ENCODE peak calls at places on chromosomes 11 and 22, in four cellular contexts. L is A549, J is GM12878, A is HepG2. V is an unnamed sample.

GRCh38 chr22:23243006-23243573 is 62.8 kb downstream of the BCR start:
- DNase-seq in L (no peak), J (peak; percentile 41), A (no peak), V (peak; percentile 79)

GRCh38 chr11:106156290-106156937 is 79.0 kb downstream of the AASDHPPT start:
- DNase-seq in L (peak; percentile 47), J (peak; percentile 12), A (peak; percentile 15), V (peak; percentile 19)

GRCh38 chr11:134482128-134482527 is 70.1 kb upstream of the B3GAT1 start:
- DNase-seq in L (no peak), J (no peak), A (no peak), V (no peak)

GRCh38 chr11:132595711-132596111 is 936.6 kb downstream of the OPCML start:
- DNase-seq in L (no peak), J (no peak), A (no peak), V (no peak)

GRCh38 chr22:27170491-27170890 is 513.1 kb downstream of the MIAT start:
- DNase-seq in L (peak; percentile 69), J (no peak), A (no peak), V (no peak)

GRCh38 chr11:117457835-117458234 is 130.2 kb downstream of the CEP164 start:
- DNase-seq in L (no peak), J (no peak), A (no peak), V (no peak)

GRCh38 chr22:31585161-31585859 is 76.7 kb downstream of the PISD start:
- DNase-seq in L (no peak), J (no peak), A (peak; percentile 61), V (peak; percentile 77)

GRCh38 chr11:36699271-36699670 is 101.2 kb upstream of the RAG2 start:
- DNase-seq in L (no peak), J (no peak), A (no peak), V (no peak)

GRCh38 chr11:6646631-6647281 is 8.9 kb downstream of the DCHS1 start:
- DNase-seq in L (no peak), J (peak; percentile 61), A (no peak), V (no peak)

GRCh38 chr11:16809901-16810668 is 71.6 kb downstream of the C11orf58 start:
- DNase-seq in L (no peak), J (no peak), A (no peak), V (no peak)

GRCh38 chr11:107446822-107447431 is 10.7 kb downstream of the CWF19L2 start:
- DNase-seq in L (no peak), J (no peak), A (no peak), V (no peak)

GRCh38 chr11:14454861-14455632 is 44.6 kb downstream of the COPB1 start:
- DNase-seq in L (peak; percentile 37), J (no peak), A (peak; percentile 9), V (peak; percentile 17)
- TF ChIP-seq POLR2AphosphoS2 in L (no peak), J (no peak), A (no peak), V (no peak)

GRCh38 chr11:125079151-125079877 is 16.2 kb downstream of the SLC37A2 start:
- DNase-seq in L (no peak), J (no peak), A (no peak), V (no peak)
- TF ChIP-seq POLR2AphosphoS2 in L (no peak), J (no peak), A (no peak), V (no peak)

DNA sequence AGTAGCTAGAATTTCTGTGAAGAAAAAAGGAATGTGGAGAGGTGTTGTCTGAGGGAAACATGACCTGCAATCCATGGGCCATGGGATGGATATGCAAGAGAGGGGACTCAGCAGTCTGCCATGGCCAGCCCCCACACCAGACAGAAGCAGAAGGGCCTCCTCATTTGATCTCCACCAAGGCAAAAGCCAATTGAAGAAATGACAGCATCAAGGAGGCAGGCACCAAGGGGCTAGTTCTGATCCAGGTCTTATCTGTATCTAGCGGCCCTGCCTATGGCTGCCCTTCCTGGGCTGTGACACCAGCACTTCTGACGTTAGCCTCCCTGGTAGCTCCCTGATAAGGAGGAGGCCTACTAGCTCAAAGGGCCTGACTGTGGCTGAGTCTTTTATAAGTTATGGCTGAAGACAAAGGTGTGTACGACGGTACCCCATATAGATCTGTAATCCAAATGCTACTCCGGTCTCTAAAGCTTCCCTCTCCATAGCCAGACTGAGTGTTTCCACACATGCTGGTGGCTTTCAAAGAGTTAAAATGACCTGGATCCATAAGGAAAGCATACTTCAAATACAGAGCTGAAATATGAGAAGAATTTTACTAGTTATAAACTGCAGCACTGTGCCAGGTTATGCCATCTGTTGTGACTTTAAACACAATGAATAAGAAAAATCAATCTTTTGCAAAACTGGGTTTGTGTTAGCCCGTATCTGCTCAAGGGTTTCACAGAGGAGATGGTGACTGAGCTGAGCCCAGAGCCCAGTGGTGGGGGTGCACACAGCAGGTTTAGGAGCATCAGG is 34.4 kb downstream of the HIRA start:
- DNase-seq in L (no peak), J (no peak), A (no peak), V (peak; percentile 100)
- TF ChIP-seq POLR2AphosphoS2 in L (no peak), J (no peak), A (no peak), V (no peak)

DNA sequence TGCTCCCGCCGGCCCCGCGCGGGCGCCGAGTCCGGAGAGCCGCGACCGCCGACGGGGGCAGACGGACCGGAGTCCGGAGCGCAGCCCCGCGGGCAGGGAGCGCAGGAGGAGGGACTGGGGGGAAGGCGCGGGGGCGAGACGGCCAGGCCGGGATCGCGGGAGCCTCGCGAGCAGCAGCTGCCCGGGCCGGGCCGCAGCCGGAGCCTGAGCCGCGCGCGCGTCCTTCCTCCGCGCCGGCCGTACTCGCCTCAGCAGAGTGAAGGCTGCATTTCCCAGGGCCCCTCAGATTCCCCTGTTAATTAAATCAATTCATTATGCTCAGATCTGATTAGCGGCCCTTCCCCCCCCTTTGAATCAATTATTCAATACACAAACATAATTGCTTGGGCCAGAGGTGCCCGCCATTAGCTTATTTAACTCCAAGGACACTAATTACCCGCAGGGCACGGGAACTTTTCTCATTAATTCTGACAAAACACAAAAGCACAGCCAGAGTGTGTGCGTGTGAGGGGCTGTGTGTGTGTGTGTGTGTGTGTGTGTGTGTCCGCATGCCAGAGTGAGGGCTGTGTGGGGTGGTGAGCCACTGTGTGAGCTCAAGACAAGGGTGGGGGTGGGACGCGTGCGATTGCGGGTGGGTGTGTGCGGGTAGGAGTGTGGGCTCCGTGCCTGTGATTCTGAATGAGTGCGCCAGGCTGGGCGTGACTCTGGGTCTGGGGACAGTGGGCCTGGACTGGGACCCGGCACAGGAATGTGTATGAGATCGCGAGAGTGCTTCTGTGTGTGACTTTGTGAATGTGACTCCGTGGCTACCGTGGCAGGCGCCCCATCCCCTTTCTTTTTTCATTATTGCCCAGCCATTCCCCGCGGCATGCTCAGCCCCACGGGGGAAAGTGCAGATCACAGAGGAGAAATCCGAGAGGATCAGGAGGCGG is 5.1 kb upstream of the LMO1 start:
- DNase-seq in L (no peak), J (no peak), A (no peak), V (no peak)
- TF ChIP-seq POLR2AphosphoS2 in L (no peak), J (no peak), A (no peak), V (no peak)

DNA sequence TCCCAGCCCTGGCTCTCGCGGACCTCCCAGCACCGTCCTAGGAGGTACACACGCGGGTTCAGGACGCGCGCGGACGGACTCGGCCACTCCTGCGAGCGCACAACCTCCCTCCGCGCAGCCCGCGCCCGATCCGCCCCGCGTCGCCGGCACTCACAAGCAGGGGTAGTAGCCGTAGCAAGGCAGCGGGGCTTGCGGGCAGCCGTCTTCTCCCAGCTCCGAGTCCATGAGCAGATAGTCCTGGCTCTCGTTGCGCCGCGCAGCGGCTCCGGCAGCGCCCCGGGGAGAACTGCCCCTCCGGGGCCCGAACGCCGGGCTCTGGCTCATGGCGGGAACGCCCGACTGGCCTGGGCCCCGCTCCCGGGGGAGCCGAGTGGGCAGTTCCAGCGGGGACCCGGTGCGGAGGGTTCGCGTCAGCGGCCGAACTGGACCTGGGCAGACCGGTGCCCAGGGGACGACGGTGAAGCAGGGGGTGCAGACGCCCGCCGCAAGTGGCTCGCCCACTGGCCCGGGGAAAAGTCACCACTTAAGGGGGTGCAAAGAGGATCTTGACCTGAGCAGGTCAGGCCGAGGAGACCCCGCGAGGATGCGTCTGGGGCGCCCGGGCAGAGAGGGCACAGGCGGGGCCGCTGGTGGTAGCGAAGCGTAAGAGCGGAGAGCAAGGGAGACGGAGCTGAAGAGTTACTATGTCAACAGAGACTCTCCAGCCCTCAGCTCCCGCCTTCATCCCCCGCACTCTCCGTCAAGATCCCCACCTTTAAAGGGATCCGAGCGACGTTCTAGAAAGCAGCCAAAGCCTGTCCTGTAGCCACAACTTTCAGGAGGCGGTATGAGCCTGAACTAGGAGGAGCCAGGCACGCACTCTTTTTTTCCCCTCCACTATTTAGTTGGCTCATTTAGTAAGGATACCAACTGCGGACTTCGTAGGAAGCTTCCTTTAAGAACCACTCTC is at the start of gene TRPC6:
- DNase-seq in L (peak; percentile 43), J (no peak), A (no peak), V (no peak)
- TF ChIP-seq POLR2AphosphoS2 in L (no peak), J (no peak), A (no peak), V (no peak)

GRCh38 chr22:49177666-49178065 is 650.0 kb downstream of the BRD1 start:
- DNase-seq in L (no peak), J (no peak), A (no peak), V (no peak)
- TF ChIP-seq POLR2AphosphoS2 in L (no peak), J (no peak), A (no peak), V (no peak)

DNA sequence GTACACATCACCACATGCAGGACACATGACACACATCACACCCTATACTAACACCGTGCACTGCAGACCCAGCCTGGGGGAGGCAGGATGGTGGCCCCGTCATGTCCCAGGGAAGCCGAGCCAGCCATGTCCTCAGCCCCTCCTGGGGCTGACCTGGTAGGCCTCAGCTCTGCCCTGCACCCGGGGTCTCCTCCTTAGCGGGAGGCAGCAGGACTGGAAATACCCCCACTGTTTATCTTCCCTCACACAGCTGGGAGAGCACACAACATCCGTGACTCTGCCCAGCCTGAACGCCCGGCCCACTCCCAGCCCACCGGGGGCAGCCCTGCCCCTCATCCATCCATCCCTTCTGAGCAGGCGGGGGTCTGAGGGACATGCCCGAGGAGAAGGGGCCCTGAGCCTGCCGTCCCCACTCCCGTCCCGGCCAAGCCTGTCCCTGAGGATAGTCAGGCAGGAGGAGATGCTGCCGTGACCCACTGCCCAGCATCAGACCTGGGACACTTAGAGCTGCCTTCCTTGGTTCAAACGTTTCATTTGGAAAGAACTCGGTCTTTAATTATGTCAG is 945.0 kb downstream of the BRD1 start:
- DNase-seq in L (no peak), J (no peak), A (no peak), V (no peak)
- TF ChIP-seq POLR2AphosphoS2 in L (no peak), J (no peak), A (no peak), V (no peak)

DNA sequence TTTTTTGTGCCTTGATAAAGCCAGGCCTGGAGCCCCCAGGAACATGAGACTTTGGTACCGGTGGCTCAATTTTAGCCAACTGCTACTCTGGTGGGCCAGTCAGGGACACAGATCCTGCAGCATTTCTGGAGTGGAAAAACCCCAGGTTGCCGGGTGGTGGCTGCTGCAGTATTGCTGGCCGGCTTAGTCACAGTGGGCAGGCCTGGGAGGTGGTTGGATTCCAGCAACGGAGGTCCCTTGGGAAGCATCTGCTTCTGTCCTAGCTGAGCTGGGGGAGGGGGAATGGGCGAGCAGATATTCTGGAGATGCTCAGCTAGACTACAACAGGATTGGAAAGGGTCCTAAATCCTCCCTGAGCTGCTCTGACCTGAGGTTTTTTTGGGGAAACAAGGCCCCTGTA is 31.7 kb upstream of the ACCSL start:
- DNase-seq in L (peak; percentile 32), J (no peak), A (no peak), V (no peak)
- TF ChIP-seq POLR2AphosphoS2 in L (no peak), J (no peak), A (no peak), V (no peak)